ENCODE peak calls at places on chromosomes 16 and 17, in ten cellular contexts. E, V, S, B, C, N, D, A, X and J are unnamed samples.
A peak's percentile ranks its signal among the peaks of the same experiment; 100 is the strongest.

GRCh38 chr17:61238455-61238933 is 161.1 kb upstream of the TBX2 start:
- DNase-seq in E (no peak), V (no peak), S (no peak), B (no peak), C (no peak), N (no peak), D (no peak), A (no peak), X (no peak), J (no peak)

GRCh38 chr16:88649924-88650748 is 717 bp downstream of the CYBA start:
- DNase-seq in E (no peak), V (no peak), S (no peak), B (peak; percentile 46), C (no peak), N (no peak), D (no peak), A (no peak), X (no peak), J (no peak)

GRCh38 chr16:87836844-87837581 is 32.3 kb downstream of the SLC7A5 start:
- DNase-seq in E (no peak), V (no peak), S (no peak), B (no peak), C (no peak), N (no peak), D (no peak), A (no peak), X (no peak), J (no peak)

GRCh38 chr16:17475104-17475503 is 4.3 kb upstream of the XYLT1 start:
- DNase-seq in E (no peak), V (no peak), S (no peak), B (no peak), C (no peak), N (no peak), D (no peak), A (no peak), X (no peak), J (no peak)

GRCh38 chr16:72934661-72935403 is 113.1 kb downstream of the ZFHX3 start:
- DNase-seq in E (no peak), V (peak; percentile 52), S (no peak), B (no peak), C (no peak), N (no peak), D (no peak), A (no peak), X (peak; percentile 49), J (no peak)

GRCh38 chr17:1180958-1181768 is 1.4 kb upstream of the ABR start:
- DNase-seq in E (no peak), V (no peak), S (peak; percentile 58), B (no peak), C (no peak), N (no peak), D (no peak), A (no peak), X (no peak), J (no peak)

GRCh38 chr17:43626066-43626465 is 35.7 kb downstream of the MEOX1 start:
- DNase-seq in E (no peak), V (no peak), S (no peak), B (no peak), C (no peak), N (no peak), D (no peak), A (no peak), X (no peak), J (no peak)

GRCh38 chr16:7377231-7377630 is 44.6 kb downstream of the RBFOX1 start:
- DNase-seq in E (no peak), V (no peak), S (no peak), B (no peak), C (no peak), N (no peak), D (no peak), A (no peak), X (no peak), J (no peak)

GRCh38 chr17:45410144-45411091 is 22.3 kb downstream of the ARHGAP27 start:
- DNase-seq in E (peak; percentile 59), V (no peak), S (no peak), B (peak; percentile 64), C (no peak), N (no peak), D (peak; percentile 36), A (no peak), X (no peak), J (no peak)

GRCh38 chr16:27550582-27550920 is 607 bp downstream of the KATNIP start:
- DNase-seq in E (no peak), V (no peak), S (no peak), B (no peak), C (no peak), N (no peak), D (no peak), A (no peak), X (no peak), J (no peak)

GRCh38 chr17:81291662-81292061 is 3.4 kb downstream of the SLC38A10 start:
- DNase-seq in E (no peak), V (no peak), S (peak; percentile 14), B (peak; percentile 77), C (peak; percentile 71), N (peak; percentile 50), D (peak; percentile 38), A (peak; percentile 67), X (peak; percentile 27), J (no peak)

GRCh38 chr17:236641-237405 is 55.4 kb upstream of the DOC2B start:
- DNase-seq in E (peak; percentile 29), V (no peak), S (no peak), B (no peak), C (no peak), N (no peak), D (no peak), A (no peak), X (no peak), J (no peak)

GRCh38 chr17:75950850-75951554 is 10.2 kb upstream of the FBF1 start:
- DNase-seq in E (no peak), V (no peak), S (no peak), B (no peak), C (no peak), N (no peak), D (no peak), A (no peak), X (no peak), J (no peak)

GRCh38 chr17:3889613-3890012 is 3.2 kb downstream of the CAMKK1 start:
- DNase-seq in E (no peak), V (no peak), S (no peak), B (no peak), C (no peak), N (no peak), D (no peak), A (no peak), X (no peak), J (no peak)

GRCh38 chr16:50924759-50925545 is 183.1 kb downstream of the CYLD start:
- DNase-seq in E (no peak), V (no peak), S (no peak), B (no peak), C (no peak), N (no peak), D (no peak), A (no peak), X (no peak), J (no peak)

GRCh38 chr17:59361916-59362810 is 30.7 kb downstream of the YPEL2 start:
- DNase-seq in E (no peak), V (peak; percentile 74), S (no peak), B (peak; percentile 44), C (no peak), N (no peak), D (no peak), A (no peak), X (peak; percentile 34), J (no peak)

GRCh38 chr17:27575912-27576252 is 55.1 kb upstream of the LGALS9 start:
- DNase-seq in E (no peak), V (no peak), S (no peak), B (no peak), C (no peak), N (no peak), D (no peak), A (no peak), X (no peak), J (no peak)

GRCh38 chr17:78558181-78558850 is 18.9 kb downstream of the DNAH17 start:
- DNase-seq in E (no peak), V (no peak), S (no peak), B (peak; percentile 52), C (no peak), N (no peak), D (no peak), A (no peak), X (peak; percentile 25), J (no peak)

GRCh38 chr17:3845361-3845753 is 689 bp downstream of the NCBP3 start:
- DNase-seq in E (no peak), V (no peak), S (no peak), B (peak; percentile 69), C (no peak), N (no peak), D (no peak), A (peak; percentile 38), X (no peak), J (no peak)

GRCh38 chr17:74836191-74836590 is 23.5 kb downstream of the GRIN2C start:
- DNase-seq in E (no peak), V (no peak), S (no peak), B (no peak), C (no peak), N (no peak), D (no peak), A (no peak), X (no peak), J (no peak)

GRCh38 chr17:10879110-10879509 is 41.2 kb upstream of the PIRT start:
- DNase-seq in E (no peak), V (no peak), S (no peak), B (no peak), C (peak; percentile 37), N (peak; percentile 31), D (no peak), A (peak; percentile 1), X (no peak), J (no peak)

GRCh38 chr17:40176409-40177110 is 710 bp upstream of the RAPGEFL1 start:
- DNase-seq in E (peak; percentile 86), V (no peak), S (no peak), B (no peak), C (peak; percentile 81), N (no peak), D (no peak), A (no peak), X (no peak), J (no peak)

GRCh38 chr17:38727661-38728220 is 2.4 kb upstream of the CISD3 start:
- DNase-seq in E (no peak), V (no peak), S (no peak), B (peak; percentile 82), C (no peak), N (no peak), D (peak; percentile 82), A (no peak), X (no peak), J (no peak)

GRCh38 chr16:10070591-10070990 is 111.6 kb downstream of the GRIN2A start:
- DNase-seq in E (no peak), V (no peak), S (no peak), B (no peak), C (no peak), N (no peak), D (no peak), A (no peak), X (no peak), J (no peak)

GRCh38 chr17:16994626-16995025 is 22.7 kb upstream of the TNFRSF13B start:
- DNase-seq in E (no peak), V (no peak), S (no peak), B (no peak), C (no peak), N (no peak), D (no peak), A (no peak), X (no peak), J (no peak)

GRCh38 chr16:4435668-4436067 is 10.0 kb downstream of the DNAJA3 start:
- DNase-seq in E (no peak), V (no peak), S (no peak), B (no peak), C (no peak), N (no peak), D (no peak), A (no peak), X (no peak), J (no peak)

GRCh38 chr17:41264599-41264998 is 579 bp upstream of the KRTAP9-6 start:
- DNase-seq in E (no peak), V (no peak), S (no peak), B (no peak), C (no peak), N (no peak), D (no peak), A (no peak), X (no peak), J (no peak)

GRCh38 chr16:30534368-30535105 is at the start of gene ZNF747:
- DNase-seq in E (no peak), V (no peak), S (peak; percentile 80), B (peak; percentile 93), C (peak; percentile 89), N (peak; percentile 80), D (peak; percentile 85), A (peak; percentile 97), X (peak; percentile 64), J (peak; percentile 98)